ENCODE peak calls at places on chromosomes 1 and 21, in four cellular contexts. S, B, C and U are unnamed samples.

GRCh38 chr1:110087812-110088738 is 17.6 kb upstream of the ALX3 start:
- DNase-seq in B (peak), C (peak), S (peak), U (no peak)

GRCh38 chr21:45259206-45259795 is 28.4 kb downstream of the POFUT2 start:
- DNase-seq in C (no peak), S (no peak), B (no peak), U (no peak)

GRCh38 chr1:60886090-60886489 is 196.3 kb upstream of the NFIA start:
- DNase-seq in B (no peak), S (no peak), C (no peak), U (no peak)

GRCh38 chr1:226988337-226988672 is 48.2 kb downstream of the COQ8A start:
- DNase-seq in C (no peak), S (no peak), B (no peak), U (peak)

GRCh38 chr1:43438576-43439120 is 15.1 kb downstream of the HYI start:
- DNase-seq in S (no peak), C (no peak), B (no peak), U (no peak)

GRCh38 chr1:98672184-98672583 is 10.7 kb downstream of the SNX7 start:
- DNase-seq in S (no peak), B (no peak), C (no peak), U (no peak)

GRCh38 chr21:37916795-37917142 is 512 bp upstream of the KCNJ6 start:
- DNase-seq in C (no peak), S (no peak), B (no peak), U (no peak)

GRCh38 chr1:215730600-215730999 is 163.5 kb downstream of the KCTD3 start:
- DNase-seq in C (no peak), S (no peak), B (no peak), U (no peak)

GRCh38 chr1:92968138-92969032 is 7.1 kb upstream of the DIPK1A start:
- DNase-seq in S (no peak), B (no peak), C (no peak), U (no peak)

GRCh38 chr21:21268061-21268471 is 269.9 kb downstream of the NCAM2 start:
- DNase-seq in S (no peak), B (peak), C (no peak), U (no peak)

GRCh38 chr1:67970088-67970487 is 80.3 kb downstream of the DIRAS3 start:
- DNase-seq in B (no peak), C (no peak), S (no peak), U (no peak)

GRCh38 chr21:26794597-26795397 is 50.4 kb downstream of the ADAMTS1 start:
- DNase-seq in C (no peak), B (no peak), S (no peak), U (no peak)

GRCh38 chr1:110608247-110608646 is 2.1 kb upstream of the KCNA2 start:
- DNase-seq in C (no peak), S (no peak), B (no peak), U (no peak)

GRCh38 chr1:170481000-170481399 is 51.0 kb upstream of the GORAB start:
- DNase-seq in B (no peak), S (no peak), C (no peak), U (no peak)

GRCh38 chr1:95384570-95384969 is 150.6 kb downstream of the RWDD3 start:
- DNase-seq in C (peak), B (no peak), S (no peak), U (no peak)

GRCh38 chr1:85900921-85901320 is 192.7 kb upstream of the ZNHIT6 start:
- DNase-seq in C (no peak), S (no peak), B (no peak), U (no peak)

GRCh38 chr1:18001725-18002124 is 105.9 kb upstream of the IGSF21 start:
- DNase-seq in S (no peak), C (no peak), B (no peak), U (no peak)

GRCh38 chr1:168920456-168921094 is 185.9 kb upstream of the ATP1B1 start:
- DNase-seq in C (no peak), S (no peak), B (peak), U (no peak)

GRCh38 chr1:41698916-41699860 is 214.7 kb upstream of the EDN2 start:
- DNase-seq in B (no peak), S (no peak), C (no peak), U (no peak)

GRCh38 chr1:161367684-161368398 is at the start of gene CFAP126:
- DNase-seq in B (no peak), S (peak), C (peak), U (no peak)

GRCh38 chr21:31372176-31372765 is 28.2 kb upstream of the TIAM1 start:
- DNase-seq in C (no peak), S (no peak), B (no peak), U (no peak)

GRCh38 chr1:35129080-35129479 is 49.9 kb downstream of the ZMYM1 start:
- DNase-seq in C (no peak), S (no peak), B (no peak), U (no peak)

GRCh38 chr1:67555487-67556296 is 125.5 kb upstream of the SERBP1 start:
- DNase-seq in C (no peak), B (no peak), S (no peak), U (no peak)